ENCODE peak calls at places on chromosomes 1 and 21, in seven cellular contexts. N is GM12892, S is H1, C is HepG2, D is GM12878, P is GM12891, U is K562. F is an unnamed sample.

GRCh38 chr1:113244134-113244820 is 146.0 kb upstream of the MAGI3 start:
- DNase-seq in N (no peak), S (no peak), C (no peak), D (no peak), P (no peak), U (no peak), F (no peak)

GRCh38 chr1:35573198-35573775 is at the start of gene TFAP2E:
- DNase-seq in N (no peak), S (no peak), C (no peak), D (no peak), P (no peak), U (no peak), F (peak; percentile 85)

GRCh38 chr1:172135076-172135672 is 285.3 kb upstream of the C1orf105 start:
- DNase-seq in N (no peak), S (no peak), C (peak; percentile 32), D (no peak), P (no peak), U (peak; percentile 26), F (no peak)

GRCh38 chr1:221164029-221164428 is 284.8 kb downstream of the HLX start:
- DNase-seq in N (no peak), S (no peak), C (no peak), D (no peak), P (no peak), U (no peak), F (no peak)

GRCh38 chr1:26038477-26038876 is 7.4 kb downstream of the SLC30A2 start:
- DNase-seq in N (no peak), S (no peak), C (no peak), D (no peak), P (no peak), U (no peak), F (no peak)

GRCh38 chr1:19310720-19311502 is 1.0 kb downstream of the AKR7A2 start:
- DNase-seq in N (no peak), S (no peak), C (peak; percentile 22), D (no peak), P (no peak), U (no peak), F (peak; percentile 54)

GRCh38 chr1:1137256-1138045 is 21.6 kb upstream of the C1orf159 start:
- DNase-seq in N (peak; percentile 88), S (no peak), C (no peak), D (no peak), P (peak; percentile 90), U (peak; percentile 66), F (no peak)

GRCh38 chr1:224539971-224540370 is 76.1 kb upstream of the CNIH3 start:
- DNase-seq in N (no peak), S (no peak), C (no peak), D (no peak), P (no peak), U (no peak), F (no peak)

GRCh38 chr1:86318431-86318830 is 77.7 kb downstream of the ODF2L start:
- DNase-seq in N (no peak), S (no peak), C (no peak), D (no peak), P (no peak), U (no peak), F (no peak)

GRCh38 chr1:59750612-59751395 is 63.9 kb upstream of the HOOK1 start:
- DNase-seq in N (no peak), S (no peak), C (no peak), D (no peak), P (no peak), U (no peak), F (no peak)

GRCh38 chr1:165444897-165445370 is at the start of gene RXRG:
- DNase-seq in N (no peak), S (no peak), C (no peak), D (no peak), P (no peak), U (no peak), F (peak; percentile 48)

GRCh38 chr1:198018529-198018928 is 101.4 kb downstream of the LHX9 start:
- DNase-seq in N (no peak), S (no peak), C (no peak), D (no peak), P (no peak), U (no peak), F (no peak)

GRCh38 chr1:185934476-185935189 is 200.4 kb downstream of the HMCN1 start:
- DNase-seq in N (no peak), S (no peak), C (no peak), D (no peak), P (no peak), U (no peak), F (no peak)

GRCh38 chr1:51583532-51583931 is 33.4 kb upstream of the OSBPL9 start:
- DNase-seq in N (no peak), S (no peak), C (peak; percentile 19), D (no peak), P (no peak), U (no peak), F (no peak)

GRCh38 chr1:48627467-48627866 is 149.2 kb downstream of the BEND5 start:
- DNase-seq in N (no peak), S (no peak), C (no peak), D (no peak), P (no peak), U (no peak), F (no peak)

GRCh38 chr1:39269791-39270342 is 65.4 kb downstream of the MACF1 start:
- DNase-seq in N (no peak), S (no peak), C (peak; percentile 36), D (peak; percentile 92), P (no peak), U (no peak), F (no peak)

GRCh38 chr1:234315091-234315541 is 58.1 kb upstream of the COA6 start:
- DNase-seq in N (no peak), S (no peak), C (peak; percentile 9), D (no peak), P (no peak), U (no peak), F (no peak)

GRCh38 chr1:21239181-21239580 is 51.1 kb downstream of the ECE1 start:
- DNase-seq in N (no peak), S (no peak), C (no peak), D (no peak), P (no peak), U (no peak), F (no peak)

GRCh38 chr1:65412984-65413375 is 7.5 kb upstream of the LEPR start:
- DNase-seq in N (no peak), S (no peak), C (no peak), D (no peak), P (no peak), U (no peak), F (no peak)

GRCh38 chr1:35033346-35033745 is 1.6 kb upstream of the ZMYM6 start:
- DNase-seq in N (no peak), S (no peak), C (no peak), D (no peak), P (no peak), U (no peak), F (no peak)

GRCh38 chr1:36696261-36696940 is 213.7 kb upstream of the CSF3R start:
- DNase-seq in N (no peak), S (no peak), C (no peak), D (no peak), P (no peak), U (no peak), F (no peak)

GRCh38 chr1:53365405-53366063 is 37.7 kb upstream of the LRP8 start:
- DNase-seq in N (no peak), S (no peak), C (no peak), D (no peak), P (no peak), U (no peak), F (no peak)

GRCh38 chr1:161999318-162000052 is 24.2 kb downstream of the OLFML2B start:
- DNase-seq in N (no peak), S (no peak), C (no peak), D (no peak), P (no peak), U (no peak), F (no peak)

GRCh38 chr21:39029086-39029772 is 154.0 kb downstream of the PSMG1 start:
- DNase-seq in N (no peak), S (no peak), C (no peak), D (no peak), P (no peak), U (no peak), F (peak; percentile 77)
- TF ChIP-seq TAF1 in N (no peak), S (no peak), C (no peak), D (no peak), P (no peak), U (no peak), F (no peak)

GRCh38 chr1:201026234-201026633 is 2.7 kb upstream of the KIF21B start:
- DNase-seq in N (no peak), S (no peak), C (no peak), D (no peak), P (no peak), U (no peak), F (no peak)
- TF ChIP-seq TAF1 in N (no peak), S (no peak), C (no peak), D (no peak), P (no peak), U (no peak), F (no peak)

DNA sequence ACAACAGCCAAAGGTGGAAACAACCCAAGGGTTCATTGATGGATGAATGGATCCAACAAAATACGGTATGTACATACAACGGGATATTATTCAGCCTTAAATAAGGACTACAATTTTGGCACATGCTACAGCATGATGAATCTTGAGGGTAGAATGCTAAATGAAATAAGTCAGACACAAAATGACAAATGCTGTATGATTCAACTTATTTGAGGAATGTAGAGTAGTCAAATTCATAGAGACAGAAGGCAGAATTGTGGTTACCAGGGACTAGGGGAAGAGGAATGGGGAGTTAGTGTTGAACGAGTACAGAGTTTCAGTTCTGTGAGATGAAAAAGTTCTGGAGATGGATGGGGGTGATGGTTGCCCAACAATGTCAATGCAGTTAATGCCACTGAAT is 118.0 kb upstream of the PAXBP1 start:
- DNase-seq in N (no peak), S (no peak), C (no peak), D (no peak), P (no peak), U (no peak), F (no peak)
- TF ChIP-seq TAF1 in N (no peak), S (no peak), C (no peak), D (no peak), P (no peak), U (no peak), F (no peak)

GRCh38 chr1:232172556-232172955 is 457.4 kb downstream of the SIPA1L2 start:
- DNase-seq in N (no peak), S (no peak), C (no peak), D (no peak), P (no peak), U (no peak), F (no peak)

GRCh38 chr1:232170909-232171308 is 459.0 kb downstream of the SIPA1L2 start:
- DNase-seq in N (no peak), S (no peak), C (no peak), D (no peak), P (no peak), U (no peak), F (no peak)

GRCh38 chr1:232166942-232167341 is 463.0 kb downstream of the SIPA1L2 start:
- DNase-seq in N (no peak), S (no peak), C (no peak), D (no peak), P (no peak), U (no peak), F (no peak)

GRCh38 chr1:232169436-232169835 is 460.5 kb downstream of the SIPA1L2 start:
- DNase-seq in N (no peak), S (no peak), C (no peak), D (no peak), P (no peak), U (no peak), F (no peak)

DNA sequence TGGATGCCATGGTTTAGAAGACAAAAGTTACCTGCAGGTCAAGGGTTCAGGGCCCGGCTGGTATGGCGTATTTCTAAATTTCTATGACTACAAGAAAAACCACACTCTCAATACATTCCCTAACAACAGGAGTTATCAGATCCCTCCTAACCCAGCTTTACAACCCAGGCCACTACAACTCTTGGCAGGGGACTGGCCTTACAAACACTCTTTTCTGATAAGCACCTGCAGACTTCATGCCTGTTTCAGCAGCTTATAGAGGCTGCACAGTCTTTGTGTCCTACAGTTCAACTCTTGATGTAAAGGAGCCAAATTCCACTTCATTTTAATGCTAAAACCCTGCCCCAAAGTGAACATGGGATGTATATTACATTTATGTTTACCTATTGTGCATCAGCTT is 461.4 kb downstream of the SIPA1L2 start:
- DNase-seq in N (no peak), S (no peak), C (no peak), D (no peak), P (no peak), U (no peak), F (no peak)
- TF ChIP-seq TAF1 in N (no peak), S (no peak), C (no peak), D (no peak), P (no peak), U (no peak), F (no peak)

F was measured in SK-N-SH.